ENCODE peak calls at places on chromosomes 3 and 15, in five cellular contexts. L, Q, C, B and K are unnamed samples.

GRCh38 chr3:46503194-46503924 is 5.6 kb downstream of the RTP3 start:
- DNase-seq in Q (no peak), C (no peak), L (no peak), B (no peak), K (no peak)

GRCh38 chr15:78438595-78439285 is 724 bp downstream of the IREB2 start:
- DNase-seq in B (no peak), L (peak; percentile 10), C (no peak), Q (peak; percentile 24), K (peak; percentile 64)

GRCh38 chr3:146189519-146190173 is 28.7 kb upstream of the PLOD2 start:
- DNase-seq in B (no peak), L (peak; percentile 15), Q (peak; percentile 58), C (no peak), K (peak; percentile 73)

GRCh38 chr15:48674876-48675275 is 29.4 kb upstream of the FBN1 start:
- DNase-seq in Q (no peak), C (no peak), B (no peak), L (no peak), K (no peak)

GRCh38 chr3:156300929-156301806 is 180.8 kb downstream of the KCNAB1 start:
- DNase-seq in B (no peak), Q (no peak), L (no peak), C (no peak), K (no peak)

GRCh38 chr3:197417451-197417850 is 119.0 kb upstream of the DLG1 start:
- DNase-seq in L (no peak), C (no peak), Q (peak; percentile 63), B (no peak), K (peak; percentile 32)

GRCh38 chr3:126256256-126256655 is 75.9 kb upstream of the ALDH1L1 start:
- DNase-seq in L (no peak), Q (peak; percentile 16), B (no peak), C (no peak), K (no peak)

GRCh38 chr3:20038679-20039078 is 1.6 kb upstream of the KAT2B start:
- DNase-seq in B (no peak), C (no peak), L (no peak), Q (no peak), K (no peak)

GRCh38 chr15:70286110-70286806 is 188.5 kb upstream of the TLE3 start:
- DNase-seq in Q (no peak), C (no peak), L (no peak), B (no peak), K (no peak)

GRCh38 chr3:14273886-14274517 is 95.4 kb downstream of the LSM3 start:
- DNase-seq in C (no peak), Q (peak; percentile 75), B (no peak), L (no peak), K (peak; percentile 58)

GRCh38 chr15:40506964-40507571 is 36.3 kb downstream of the CHST14 start:
- DNase-seq in B (peak; percentile 41), C (peak; percentile 80), Q (peak; percentile 34), L (peak; percentile 84), K (peak; percentile 74)

GRCh38 chr3:66609660-66610547 is 109.1 kb upstream of the LRIG1 start:
- DNase-seq in L (peak; percentile 52), C (no peak), Q (peak; percentile 77), B (no peak), K (no peak)

GRCh38 chr3:78604328-78604727 is 1163.5 kb downstream of the ROBO1 start:
- DNase-seq in C (no peak), B (no peak), Q (peak; percentile 73), L (peak; percentile 9), K (peak; percentile 42)

GRCh38 chr3:193605876-193606275 is 12.9 kb downstream of the OPA1 start:
- DNase-seq in L (peak; percentile 56), Q (peak; percentile 62), C (no peak), B (no peak), K (peak; percentile 66)

GRCh38 chr15:52099654-52100272 is 12.8 kb downstream of the BCL2L10 start:
- DNase-seq in Q (no peak), C (no peak), B (no peak), L (no peak), K (no peak)

GRCh38 chr15:62617741-62618140 is 424.8 kb upstream of the TPM1 start:
- DNase-seq in Q (peak; percentile 8), B (no peak), L (no peak), C (no peak), K (no peak)

GRCh38 chr15:72456684-72457083 is 17.4 kb upstream of the ARIH1 start:
- DNase-seq in B (no peak), C (no peak), Q (no peak), L (no peak), K (no peak)

GRCh38 chr3:35638640-35639250 is 580 bp upstream of the ARPP21 start:
- DNase-seq in L (no peak), Q (no peak), C (no peak), B (no peak), K (no peak)

GRCh38 chr3:11660242-11660641 is 16.5 kb upstream of the VGLL4 start:
- DNase-seq in B (no peak), C (no peak), Q (no peak), L (no peak), K (no peak)

GRCh38 chr15:98734472-98735284 is 86.3 kb downstream of the IGF1R start:
- DNase-seq in Q (peak; percentile 26), B (no peak), L (no peak), C (no peak), K (no peak)

GRCh38 chr3:170978335-170978745 is 48.2 kb downstream of the SLC2A2 start:
- DNase-seq in C (no peak), Q (no peak), L (no peak), B (no peak), K (no peak)

GRCh38 chr3:134761213-134761612 is 33.8 kb upstream of the EPHB1 start:
- DNase-seq in C (no peak), Q (no peak), B (no peak), L (no peak), K (no peak)

GRCh38 chr15:69346112-69346511 is 47.4 kb downstream of the PAQR5 start:
- DNase-seq in Q (peak; percentile 25), L (no peak), C (no peak), B (no peak), K (peak; percentile 32)

GRCh38 chr15:85037617-85038016 is 56.0 kb downstream of the PDE8A start:
- DNase-seq in L (no peak), Q (no peak), B (no peak), C (no peak), K (no peak)

GRCh38 chr3:99681512-99681911 is 43.1 kb downstream of the COL8A1 start:
- DNase-seq in Q (no peak), C (no peak), L (no peak), B (no peak), K (no peak)

GRCh38 chr3:123093696-123094095 is 26.9 kb downstream of the PDIA5 start:
- DNase-seq in C (no peak), B (no peak), Q (no peak), L (no peak), K (no peak)

GRCh38 chr15:40289140-40289775 is 6.4 kb upstream of the ANKRD63 start:
- DNase-seq in L (no peak), B (no peak), Q (no peak), C (no peak), K (no peak)

GRCh38 chr3:148737104-148737525 is 39.4 kb downstream of the AGTR1 start:
- DNase-seq in B (no peak), Q (no peak), L (peak; percentile 54), C (no peak), K (no peak)

GRCh38 chr3:187136347-187136746 is 2.9 kb downstream of the RPL39L start:
- DNase-seq in C (no peak), L (no peak), Q (no peak), B (no peak), K (no peak)

GRCh38 chr15:88989578-88989977 is 76.4 kb upstream of the MFGE8 start:
- DNase-seq in L (no peak), C (no peak), Q (no peak), B (no peak), K (no peak)

GRCh38 chr15:43748376-43748775 is 2.1 kb downstream of the PDIA3 start:
- DNase-seq in Q (no peak), C (no peak), B (no peak), L (no peak), K (peak; percentile 71)

GRCh38 chr3:109731639-109732473 is 394.5 kb upstream of the DPPA4 start:
- DNase-seq in L (peak; percentile 24), B (no peak), C (no peak), Q (peak; percentile 56), K (peak; percentile 60)

GRCh38 chr3:126155819-126156218 is 24.6 kb downstream of the ALDH1L1 start:
- DNase-seq in B (no peak), Q (no peak), L (no peak), C (no peak), K (no peak)